ENCODE peak calls at places on chromosome 11, in five cellular contexts. S, D, B, M and E are unnamed samples.

GRCh38 chr11:117205211-117205818 is 6.1 kb downstream of the TAGLN start:
- DNase-seq in S (no peak), D (no peak), B (no peak), M (no peak), E (no peak)

GRCh38 chr11:122923302-122923701 is 40.7 kb downstream of the JHY start:
- DNase-seq in S (no peak), D (no peak), B (no peak), M (no peak), E (no peak)

GRCh38 chr11:2844116-2844515 is 41.5 kb downstream of the CDKN1C start:
- DNase-seq in S (no peak), D (no peak), B (no peak), M (no peak), E (peak)

GRCh38 chr11:31809857-31810778 is 1.0 kb downstream of the PAX6 start:
- DNase-seq in S (peak), D (peak), B (no peak), M (no peak), E (peak)

GRCh38 chr11:20050551-20051333 is 109.5 kb downstream of the DBX1 start:
- DNase-seq in S (no peak), D (no peak), B (no peak), M (no peak), E (no peak)

GRCh38 chr11:92510591-92510990 is 286.0 kb downstream of the FAT3 start:
- DNase-seq in S (no peak), D (no peak), B (no peak), M (no peak), E (no peak)

GRCh38 chr11:36463781-36464180 is 46.3 kb downstream of the TRAF6 start:
- DNase-seq in S (no peak), D (peak), B (no peak), M (no peak), E (peak)

GRCh38 chr11:102118937-102119336 is 8.7 kb downstream of the YAP1 start:
- DNase-seq in S (no peak), D (no peak), B (no peak), M (no peak), E (no peak)

GRCh38 chr11:76788661-76789442 is 5.7 kb downstream of the TSKU start:
- DNase-seq in S (no peak), D (no peak), B (no peak), M (no peak), E (peak)

GRCh38 chr11:75793966-75794365 is 21.0 kb upstream of the UVRAG start:
- DNase-seq in S (no peak), D (no peak), B (no peak), M (no peak), E (no peak)

GRCh38 chr11:129930743-129931142 is 35.4 kb upstream of the NFRKB start:
- DNase-seq in S (no peak), D (no peak), B (no peak), M (no peak), E (no peak)